ENCODE peak calls at places on chromosomes 2 and 18, in six cellular contexts. X is activated naive CD8-positive, alpha-beta T cell treated with anti-CD3 and anti-CD28 coated beads, Interleukin-2, amount 50 U/mL, for 24 hours; F is GF-D8; Q is stimulated activated naive CD4-positive, alpha-beta T cell treated with Interleukin-2 at 50 U/mL for 16 hours; J is iris pigment epithelial cell; V is activated CD4-positive, alpha-beta T cell treated with anti-CD3 and anti-CD28 coated beads, Interleukin-2, amount 50 U/mL, for 48 hours. I is an unnamed sample.

GRCh38 chr2:217612920-217613319 is 389.9 kb downstream of the TNS1 start:
- DNase-seq in X (no peak), F (no peak), Q (no peak), J (no peak), V (no peak), I (no peak)

GRCh38 chr2:26492749-26493515 is 15.0 kb upstream of the OTOF start:
- DNase-seq in X (no peak), F (peak), Q (no peak), J (no peak), V (no peak), I (no peak)

GRCh38 chr2:19247186-19247585 is 111.2 kb downstream of the OSR1 start:
- DNase-seq in X (no peak), F (no peak), Q (no peak), J (no peak), V (no peak), I (no peak)

GRCh38 chr2:16256601-16257000 is 316.3 kb downstream of the MYCN start:
- DNase-seq in X (no peak), F (no peak), Q (no peak), J (no peak), V (no peak), I (no peak)

GRCh38 chr18:37564796-37565137 is 831 bp downstream of the CELF4 start:
- DNase-seq in X (peak), F (no peak), Q (no peak), J (peak), V (no peak), I (peak)

GRCh38 chr2:85525567-85525966 is 13.4 kb upstream of the MAT2A start:
- DNase-seq in X (no peak), F (peak), Q (no peak), J (no peak), V (no peak), I (no peak)

GRCh38 chr2:179336782-179337534 is 72.3 kb upstream of the SESTD1 start:
- DNase-seq in X (no peak), F (no peak), Q (no peak), J (peak), V (no peak), I (peak)

GRCh38 chr2:191215666-191216065 is 29.5 kb upstream of the MYO1B start:
- DNase-seq in X (no peak), F (no peak), Q (no peak), J (peak), V (no peak), I (peak)